ENCODE peak calls at places on chromosome 4, in ten cellular contexts. One of them, this sample, is unnamed.

GRCh38 chr4:76430519-76431388 is 4.3 kb upstream of the SHROOM3 start:
- DNase-seq in Caco-2: peak; percentile 44
- DNase-seq in HFFc6: peak; percentile 61
- DNase-seq in foreskin fibroblast: peak; percentile 73
- DNase-seq in GM06990: peak; percentile 16
- DNase-seq in right atrium auricular region: no peak
- DNase-seq in heart right ventricle: no peak
- DNase-seq in upper lobe of right lung: no peak
- DNase-seq in kidney: no peak
- DNase-seq in cardiac fibroblast: peak; percentile 77
- DNase-seq in this sample: no peak

GRCh38 chr4:5758741-5759140 is 47.7 kb downstream of the EVC start:
- DNase-seq in foreskin fibroblast: peak; percentile 97
- DNase-seq in Caco-2: no peak
- DNase-seq in right atrium auricular region: peak; percentile 46
- DNase-seq in HFFc6: peak; percentile 97
- DNase-seq in kidney: no peak
- DNase-seq in cardiac fibroblast: peak; percentile 99
- DNase-seq in upper lobe of right lung: peak; percentile 33
- DNase-seq in GM06990: peak; percentile 61
- DNase-seq in heart right ventricle: no peak
- DNase-seq in this sample: no peak

GRCh38 chr4:4555916-4556315 is 14.1 kb upstream of the STX18 start:
- DNase-seq in foreskin fibroblast: peak; percentile 82
- DNase-seq in cardiac fibroblast: peak; percentile 79
- DNase-seq in kidney: no peak
- DNase-seq in GM06990: no peak
- DNase-seq in HFFc6: peak; percentile 90
- DNase-seq in Caco-2: peak; percentile 29
- DNase-seq in right atrium auricular region: no peak
- DNase-seq in heart right ventricle: no peak
- DNase-seq in upper lobe of right lung: no peak
- DNase-seq in this sample: no peak

GRCh38 chr4:10629394-10629793 is 55.2 kb downstream of the CLNK start:
- DNase-seq in heart right ventricle: no peak
- DNase-seq in cardiac fibroblast: no peak
- DNase-seq in upper lobe of right lung: no peak
- DNase-seq in kidney: no peak
- DNase-seq in HFFc6: no peak
- DNase-seq in right atrium auricular region: no peak
- DNase-seq in Caco-2: no peak
- DNase-seq in GM06990: peak; percentile 8
- DNase-seq in foreskin fibroblast: no peak
- DNase-seq in this sample: no peak

GRCh38 chr4:38015886-38016515 is 55.8 kb downstream of the PTTG2 start:
- DNase-seq in upper lobe of right lung: no peak
- DNase-seq in GM06990: no peak
- DNase-seq in Caco-2: no peak
- DNase-seq in kidney: no peak
- DNase-seq in HFFc6: peak; percentile 11
- DNase-seq in cardiac fibroblast: no peak
- DNase-seq in heart right ventricle: no peak
- DNase-seq in foreskin fibroblast: peak; percentile 17
- DNase-seq in right atrium auricular region: no peak
- DNase-seq in this sample: no peak

GRCh38 chr4:48710446-48711209 is 69.5 kb downstream of the FRYL start:
- DNase-seq in upper lobe of right lung: no peak
- DNase-seq in HFFc6: no peak
- DNase-seq in right atrium auricular region: no peak
- DNase-seq in Caco-2: no peak
- DNase-seq in heart right ventricle: no peak
- DNase-seq in kidney: no peak
- DNase-seq in cardiac fibroblast: peak; percentile 60
- DNase-seq in GM06990: no peak
- DNase-seq in foreskin fibroblast: peak; percentile 28
- DNase-seq in this sample: no peak

GRCh38 chr4:67922697-67923096 is 38.9 kb upstream of the TMPRSS11D start:
- DNase-seq in foreskin fibroblast: peak; percentile 77
- DNase-seq in right atrium auricular region: no peak
- DNase-seq in kidney: no peak
- DNase-seq in upper lobe of right lung: no peak
- DNase-seq in GM06990: no peak
- DNase-seq in cardiac fibroblast: peak; percentile 37
- DNase-seq in HFFc6: peak; percentile 31
- DNase-seq in heart right ventricle: no peak
- DNase-seq in Caco-2: no peak
- DNase-seq in this sample: no peak

GRCh38 chr4:166839615-166840251 is 394.6 kb downstream of the SPOCK3 start:
- DNase-seq in heart right ventricle: no peak
- DNase-seq in right atrium auricular region: no peak
- DNase-seq in Caco-2: no peak
- DNase-seq in HFFc6: no peak
- DNase-seq in GM06990: peak; percentile 64
- DNase-seq in foreskin fibroblast: no peak
- DNase-seq in cardiac fibroblast: no peak
- DNase-seq in upper lobe of right lung: no peak
- DNase-seq in kidney: no peak
- DNase-seq in this sample: no peak

GRCh38 chr4:78956979-78957378 is 17.7 kb upstream of the PAQR3 start:
- DNase-seq in Caco-2: no peak
- DNase-seq in right atrium auricular region: no peak
- DNase-seq in kidney: no peak
- DNase-seq in heart right ventricle: no peak
- DNase-seq in upper lobe of right lung: no peak
- DNase-seq in HFFc6: no peak
- DNase-seq in GM06990: no peak
- DNase-seq in foreskin fibroblast: no peak
- DNase-seq in cardiac fibroblast: no peak
- DNase-seq in this sample: no peak

GRCh38 chr4:2930821-2931764 is 32.1 kb downstream of the NOP14 start:
- DNase-seq in foreskin fibroblast: no peak
- DNase-seq in HFFc6: no peak
- DNase-seq in cardiac fibroblast: no peak
- DNase-seq in right atrium auricular region: no peak
- DNase-seq in heart right ventricle: peak; percentile 29
- DNase-seq in upper lobe of right lung: peak; percentile 93
- DNase-seq in Caco-2: peak; percentile 42
- DNase-seq in kidney: peak; percentile 78
- DNase-seq in GM06990: no peak
- DNase-seq in this sample: no peak
- TF ChIP-seq CTCF in foreskin fibroblast: no peak
- TF ChIP-seq CTCF in HFFc6: peak; percentile 58
- TF ChIP-seq CTCF in cardiac fibroblast: no peak
- TF ChIP-seq CTCF in right atrium auricular region: no peak
- TF ChIP-seq CTCF in heart right ventricle: no peak
- TF ChIP-seq CTCF in upper lobe of right lung: peak; percentile 38
- TF ChIP-seq CTCF in Caco-2: peak; percentile 23
- TF ChIP-seq CTCF in kidney: no peak
- TF ChIP-seq CTCF in GM06990: peak; percentile 20
- TF ChIP-seq CTCF in this sample: no peak

GRCh38 chr4:153468587-153468986 is 2.4 kb downstream of the TMEM131L start:
- DNase-seq in GM06990: peak; percentile 73
- DNase-seq in right atrium auricular region: no peak
- DNase-seq in cardiac fibroblast: no peak
- DNase-seq in heart right ventricle: no peak
- DNase-seq in foreskin fibroblast: peak; percentile 10
- DNase-seq in upper lobe of right lung: no peak
- DNase-seq in HFFc6: no peak
- DNase-seq in Caco-2: no peak
- DNase-seq in kidney: no peak
- DNase-seq in this sample: no peak
- TF ChIP-seq CTCF in GM06990: peak; percentile 14
- TF ChIP-seq CTCF in right atrium auricular region: no peak
- TF ChIP-seq CTCF in cardiac fibroblast: no peak
- TF ChIP-seq CTCF in heart right ventricle: no peak
- TF ChIP-seq CTCF in foreskin fibroblast: no peak
- TF ChIP-seq CTCF in upper lobe of right lung: no peak
- TF ChIP-seq CTCF in HFFc6: no peak
- TF ChIP-seq CTCF in Caco-2: no peak
- TF ChIP-seq CTCF in kidney: no peak
- TF ChIP-seq CTCF in this sample: no peak

DNA sequence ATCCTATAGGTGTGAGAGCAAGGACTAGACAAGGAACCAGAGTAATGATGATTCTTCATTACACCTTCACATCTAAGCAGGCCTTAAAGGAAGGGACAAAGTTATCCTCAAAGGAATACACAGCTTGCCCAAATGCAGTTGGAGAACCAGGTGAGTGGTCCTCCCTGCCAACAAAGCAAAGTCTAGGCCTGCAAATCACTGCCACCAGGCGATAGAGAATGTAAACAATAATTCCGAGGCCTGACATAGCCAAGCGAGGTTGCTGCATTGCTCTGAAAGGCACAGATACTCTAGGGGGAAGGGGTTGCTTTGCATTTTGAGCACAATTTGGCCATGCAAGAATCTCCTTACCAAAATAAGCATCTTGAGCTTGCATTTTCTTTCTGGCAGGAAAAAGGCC is 178.2 kb upstream of the FAT1 start:
- DNase-seq in heart right ventricle: no peak
- DNase-seq in foreskin fibroblast: no peak
- DNase-seq in cardiac fibroblast: no peak
- DNase-seq in upper lobe of right lung: no peak
- DNase-seq in Caco-2: no peak
- DNase-seq in GM06990: no peak
- DNase-seq in HFFc6: no peak
- DNase-seq in right atrium auricular region: no peak
- DNase-seq in kidney: no peak
- DNase-seq in this sample: no peak
- TF ChIP-seq CTCF in heart right ventricle: no peak
- TF ChIP-seq CTCF in foreskin fibroblast: no peak
- TF ChIP-seq CTCF in cardiac fibroblast: no peak
- TF ChIP-seq CTCF in upper lobe of right lung: no peak
- TF ChIP-seq CTCF in Caco-2: no peak
- TF ChIP-seq CTCF in GM06990: no peak
- TF ChIP-seq CTCF in HFFc6: no peak
- TF ChIP-seq CTCF in right atrium auricular region: no peak
- TF ChIP-seq CTCF in kidney: no peak
- TF ChIP-seq CTCF in this sample: no peak

GRCh38 chr4:7703669-7704068 is 236.0 kb downstream of the AFAP1 start:
- DNase-seq in right atrium auricular region: no peak
- DNase-seq in HFFc6: no peak
- DNase-seq in kidney: no peak
- DNase-seq in Caco-2: no peak
- DNase-seq in cardiac fibroblast: no peak
- DNase-seq in heart right ventricle: no peak
- DNase-seq in GM06990: no peak
- DNase-seq in upper lobe of right lung: no peak
- DNase-seq in foreskin fibroblast: no peak
- DNase-seq in this sample: no peak
- TF ChIP-seq CTCF in right atrium auricular region: no peak
- TF ChIP-seq CTCF in HFFc6: peak; percentile 9
- TF ChIP-seq CTCF in kidney: no peak
- TF ChIP-seq CTCF in Caco-2: no peak
- TF ChIP-seq CTCF in cardiac fibroblast: no peak
- TF ChIP-seq CTCF in heart right ventricle: no peak
- TF ChIP-seq CTCF in GM06990: no peak
- TF ChIP-seq CTCF in upper lobe of right lung: no peak
- TF ChIP-seq CTCF in foreskin fibroblast: no peak
- TF ChIP-seq CTCF in this sample: no peak

GRCh38 chr4:130336585-130337217 is 1240.7 kb downstream of the C4orf33 start:
- DNase-seq in kidney: no peak
- DNase-seq in upper lobe of right lung: no peak
- DNase-seq in GM06990: no peak
- DNase-seq in Caco-2: peak; percentile 33
- DNase-seq in HFFc6: peak; percentile 13
- DNase-seq in heart right ventricle: no peak
- DNase-seq in foreskin fibroblast: peak; percentile 14
- DNase-seq in cardiac fibroblast: peak; percentile 46
- DNase-seq in right atrium auricular region: no peak
- DNase-seq in this sample: no peak
- TF ChIP-seq CTCF in kidney: peak; percentile 35
- TF ChIP-seq CTCF in upper lobe of right lung: peak; percentile 54
- TF ChIP-seq CTCF in GM06990: peak; percentile 55
- TF ChIP-seq CTCF in Caco-2: peak; percentile 48
- TF ChIP-seq CTCF in HFFc6: peak; percentile 74
- TF ChIP-seq CTCF in heart right ventricle: peak; percentile 44
- TF ChIP-seq CTCF in foreskin fibroblast: peak; percentile 24
- TF ChIP-seq CTCF in cardiac fibroblast: peak; percentile 38
- TF ChIP-seq CTCF in right atrium auricular region: peak; percentile 65
- TF ChIP-seq CTCF in this sample: peak; percentile 68

GRCh38 chr4:141348589-141348988 is 127.9 kb downstream of the ZNF330 start:
- DNase-seq in HFFc6: no peak
- DNase-seq in GM06990: no peak
- DNase-seq in cardiac fibroblast: no peak
- DNase-seq in Caco-2: no peak
- DNase-seq in heart right ventricle: no peak
- DNase-seq in kidney: no peak
- DNase-seq in foreskin fibroblast: no peak
- DNase-seq in upper lobe of right lung: no peak
- DNase-seq in right atrium auricular region: no peak
- DNase-seq in this sample: no peak
- TF ChIP-seq CTCF in HFFc6: no peak
- TF ChIP-seq CTCF in GM06990: no peak
- TF ChIP-seq CTCF in cardiac fibroblast: no peak
- TF ChIP-seq CTCF in Caco-2: no peak
- TF ChIP-seq CTCF in heart right ventricle: no peak
- TF ChIP-seq CTCF in kidney: no peak
- TF ChIP-seq CTCF in foreskin fibroblast: no peak
- TF ChIP-seq CTCF in upper lobe of right lung: no peak
- TF ChIP-seq CTCF in right atrium auricular region: no peak
- TF ChIP-seq CTCF in this sample: no peak

DNA sequence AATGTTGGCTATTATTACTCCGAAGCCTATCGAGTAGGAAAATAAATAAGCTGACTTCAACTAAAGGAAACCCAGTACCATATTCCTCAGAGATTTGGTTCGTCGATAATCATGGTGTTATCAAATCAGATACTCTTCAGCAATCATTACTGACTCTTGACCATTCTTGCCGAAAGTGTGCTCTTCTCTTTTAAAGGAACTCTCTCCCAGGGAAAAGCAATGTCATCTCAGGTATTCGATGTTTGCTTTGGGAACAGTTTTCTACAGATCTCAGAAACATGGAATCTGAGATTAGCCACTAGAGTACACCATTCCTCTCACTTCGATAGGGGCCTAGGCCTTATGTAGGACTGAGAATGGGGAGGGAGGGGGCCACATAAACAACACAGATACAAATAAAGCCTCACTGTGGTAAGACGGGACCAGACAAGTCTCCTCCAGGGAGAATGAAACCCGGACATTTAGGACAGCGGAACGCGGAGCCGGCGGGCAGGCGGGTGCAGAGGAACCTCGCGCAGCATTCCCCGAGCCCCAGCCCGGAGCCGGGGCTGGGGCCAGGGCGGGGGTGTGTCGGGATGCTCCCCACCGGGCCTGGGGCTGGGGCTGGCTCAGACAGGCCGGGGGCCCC is 586 bp downstream of the DNAJB14 start:
- DNase-seq in heart right ventricle: no peak
- DNase-seq in Caco-2: peak; percentile 52
- DNase-seq in upper lobe of right lung: no peak
- DNase-seq in cardiac fibroblast: peak; percentile 39
- DNase-seq in GM06990: no peak
- DNase-seq in HFFc6: no peak
- DNase-seq in foreskin fibroblast: peak; percentile 56
- DNase-seq in right atrium auricular region: no peak
- DNase-seq in kidney: no peak
- DNase-seq in this sample: no peak
- TF ChIP-seq CTCF in heart right ventricle: no peak
- TF ChIP-seq CTCF in Caco-2: no peak
- TF ChIP-seq CTCF in upper lobe of right lung: no peak
- TF ChIP-seq CTCF in cardiac fibroblast: no peak
- TF ChIP-seq CTCF in GM06990: no peak
- TF ChIP-seq CTCF in HFFc6: no peak
- TF ChIP-seq CTCF in foreskin fibroblast: no peak
- TF ChIP-seq CTCF in right atrium auricular region: no peak
- TF ChIP-seq CTCF in kidney: peak; percentile 0
- TF ChIP-seq CTCF in this sample: no peak